ENCODE peak calls at places on chromosomes 5 and 9, in ten cellular contexts. Q is GM12865, P is lower lobe of right lung, V is uterus, D is fibroblast of lung, W is MM.1S, Z is ovary, G is AG09319, H is Caco-2, L is AG10803. R is an unnamed sample.

GRCh38 chr5:176530983-176531901 is 6.0 kb downstream of the RNF44 start:
- DNase-seq in Q (no peak), P (peak; percentile 41), V (no peak), D (peak; percentile 55), W (no peak), Z (peak; percentile 58), G (no peak), H (no peak), L (no peak), R (no peak)

GRCh38 chr5:134083517-134083916 is 31.0 kb upstream of the TCF7 start:
- DNase-seq in Q (no peak), P (no peak), V (no peak), D (peak; percentile 81), W (no peak), Z (no peak), G (no peak), H (no peak), L (peak; percentile 69), R (peak; percentile 17)

GRCh38 chr9:134180786-134181647 is 16.7 kb upstream of the RNU6ATAC start:
- DNase-seq in Q (no peak), P (peak; percentile 34), V (no peak), D (no peak), W (no peak), Z (no peak), G (no peak), H (no peak), L (no peak), R (peak; percentile 34)

GRCh38 chr5:179154991-179155955 is 95.1 kb downstream of the ZNF354C start:
- DNase-seq in Q (no peak), P (peak; percentile 35), V (no peak), D (no peak), W (peak; percentile 55), Z (no peak), G (no peak), H (no peak), L (no peak), R (peak; percentile 43)

GRCh38 chr5:74945561-74946165 is 79.5 kb upstream of the FAM169A start:
- DNase-seq in Q (peak; percentile 48), P (no peak), V (no peak), D (no peak), W (no peak), Z (no peak), G (no peak), H (no peak), L (no peak), R (no peak)

GRCh38 chr9:128554155-128554862 is 1.9 kb downstream of the SPTAN1 start:
- DNase-seq in Q (peak; percentile 46), P (peak; percentile 52), V (peak; percentile 76), D (peak; percentile 96), W (no peak), Z (peak; percentile 31), G (peak; percentile 60), H (peak; percentile 80), L (peak; percentile 91), R (no peak)

GRCh38 chr5:43677241-43677640 is 74.3 kb downstream of the NNT start:
- DNase-seq in Q (no peak), P (no peak), V (no peak), D (no peak), W (no peak), Z (no peak), G (no peak), H (no peak), L (no peak), R (no peak)

GRCh38 chr5:68465934-68466551 is 250.5 kb downstream of the PIK3R1 start:
- DNase-seq in Q (no peak), P (no peak), V (no peak), D (no peak), W (no peak), Z (no peak), G (no peak), H (no peak), L (no peak), R (no peak)

GRCh38 chr9:134492281-134492691 is 149.3 kb upstream of the COL5A1 start:
- DNase-seq in Q (no peak), P (no peak), V (peak; percentile 86), D (peak; percentile 70), W (no peak), Z (no peak), G (peak; percentile 95), H (no peak), L (peak; percentile 97), R (no peak)

GRCh38 chr5:79858097-79858723 is 132.9 kb downstream of the MTX3 start:
- DNase-seq in Q (peak; percentile 72), P (peak; percentile 67), V (peak; percentile 78), D (peak; percentile 38), W (peak; percentile 68), Z (peak; percentile 83), G (peak; percentile 25), H (peak; percentile 81), L (peak; percentile 37), R (no peak)

GRCh38 chr9:122158202-122158601 is 1.4 kb downstream of the NDUFA8 start:
- DNase-seq in Q (peak; percentile 69), P (no peak), V (no peak), D (peak; percentile 49), W (peak; percentile 49), Z (no peak), G (no peak), H (peak; percentile 60), L (peak; percentile 58), R (no peak)

GRCh38 chr9:134061019-134061687 is 6.7 kb downstream of the BRD3 start:
- DNase-seq in Q (no peak), P (no peak), V (no peak), D (no peak), W (no peak), Z (no peak), G (no peak), H (no peak), L (no peak), R (peak; percentile 45)

GRCh38 chr5:102290004-102290403 is 6.1 kb downstream of the SLCO4C1 start:
- DNase-seq in Q (no peak), P (no peak), V (no peak), D (no peak), W (no peak), Z (no peak), G (no peak), H (no peak), L (no peak), R (no peak)

DNA sequence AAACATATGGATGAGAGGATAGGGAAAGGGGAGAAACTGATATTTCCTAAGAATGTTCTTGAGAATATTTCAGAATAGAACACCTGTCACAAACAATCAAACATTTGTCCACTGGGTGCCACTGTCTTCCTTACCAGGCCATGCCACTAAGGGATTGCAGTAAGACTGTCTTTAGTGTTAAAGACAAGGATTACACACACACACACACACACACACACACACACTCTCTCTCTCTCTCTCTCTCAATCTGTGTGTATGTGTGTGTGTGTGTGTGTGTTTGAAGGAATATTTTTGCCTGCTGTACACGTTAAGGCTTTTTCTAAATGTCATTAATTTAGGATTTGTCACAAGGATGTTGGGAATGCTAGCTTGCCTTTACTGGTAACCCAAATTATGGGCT is 54.4 kb downstream of the CCDC192 start:
- DNase-seq in Q (peak; percentile 46), P (no peak), V (no peak), D (peak; percentile 66), W (no peak), Z (no peak), G (peak; percentile 32), H (peak; percentile 69), L (peak; percentile 66), R (no peak)
- TF ChIP-seq CTCF in Q (peak; percentile 29), P (peak; percentile 44), V (peak; percentile 40), D (peak; percentile 39), W (peak; percentile 30), Z (no peak), G (peak; percentile 46), H (peak; percentile 53), L (peak; percentile 60), R (no peak)

DNA sequence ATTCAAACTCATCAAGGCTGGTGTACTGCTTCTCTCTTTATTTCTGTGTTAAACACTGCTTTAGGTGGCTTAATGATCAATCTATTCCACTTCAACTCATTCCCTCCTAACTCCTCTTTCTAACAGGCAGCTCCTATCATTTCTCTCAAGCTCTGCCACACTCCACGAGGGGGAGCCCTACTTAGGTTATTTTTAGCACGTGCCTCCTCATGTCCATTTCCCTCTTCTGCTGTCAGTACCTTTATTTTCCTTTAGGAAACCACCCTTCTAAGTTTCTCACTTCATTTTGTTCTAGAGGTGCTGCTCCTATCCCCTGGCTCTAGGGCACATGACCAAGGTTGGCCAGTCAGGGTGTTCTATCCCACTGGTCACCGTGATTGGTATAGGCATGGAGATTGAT is 6.7 kb upstream of the BRINP1 start:
- DNase-seq in Q (peak; percentile 27), P (no peak), V (no peak), D (peak; percentile 14), W (no peak), Z (no peak), G (no peak), H (peak; percentile 44), L (peak; percentile 29), R (no peak)
- TF ChIP-seq CTCF in Q (peak; percentile 27), P (peak; percentile 12), V (no peak), D (no peak), W (peak; percentile 18), Z (no peak), G (peak; percentile 18), H (peak; percentile 42), L (peak; percentile 54), R (no peak)

DNA sequence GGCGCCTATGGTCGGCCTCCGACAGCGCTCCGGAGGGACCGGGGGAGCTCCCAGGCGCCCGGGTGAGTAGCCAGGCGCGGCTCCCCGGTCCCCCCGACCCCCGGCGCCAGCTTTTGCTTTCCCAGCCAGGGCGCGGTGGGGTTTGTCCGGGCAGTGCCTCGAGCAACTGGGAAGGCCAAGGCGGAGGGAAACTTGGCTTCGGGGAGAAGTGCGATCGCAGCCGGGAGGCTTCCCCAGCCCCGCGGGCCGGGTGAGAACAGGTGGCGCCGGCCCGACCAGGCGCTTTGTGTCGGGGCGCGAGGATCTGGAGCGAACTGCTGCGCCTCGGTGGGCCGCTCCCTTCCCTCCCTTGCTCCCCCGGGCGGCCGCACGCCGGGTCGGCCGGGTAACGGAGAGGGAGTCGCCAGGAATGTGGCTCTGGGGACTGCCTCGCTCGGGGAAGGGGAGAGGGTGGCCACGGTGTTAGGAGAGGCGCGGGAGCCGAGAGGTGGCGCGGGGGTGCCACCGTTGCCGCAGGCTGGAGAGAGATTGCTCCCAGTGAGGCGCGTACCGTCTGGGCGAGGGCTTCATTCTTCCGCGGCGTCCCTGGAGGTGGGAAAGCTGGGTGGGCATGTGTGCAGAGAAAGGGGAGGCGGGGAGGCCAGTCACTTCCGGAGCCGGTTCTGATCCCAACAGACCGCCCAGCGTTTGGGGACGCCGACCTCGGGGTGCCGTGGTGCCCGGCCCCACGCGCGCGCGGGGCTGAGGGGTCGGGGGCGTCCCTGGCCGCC is 564 bp downstream of the DAPK1 start:
- DNase-seq in Q (peak; percentile 45), P (peak; percentile 70), V (peak; percentile 30), D (peak; percentile 56), W (peak; percentile 37), Z (peak; percentile 64), G (no peak), H (peak; percentile 71), L (no peak), R (no peak)
- TF ChIP-seq CTCF in Q (no peak), P (no peak), V (peak; percentile 34), D (peak; percentile 19), W (no peak), Z (no peak), G (peak; percentile 26), H (peak; percentile 45), L (no peak), R (peak; percentile 11)

DNA sequence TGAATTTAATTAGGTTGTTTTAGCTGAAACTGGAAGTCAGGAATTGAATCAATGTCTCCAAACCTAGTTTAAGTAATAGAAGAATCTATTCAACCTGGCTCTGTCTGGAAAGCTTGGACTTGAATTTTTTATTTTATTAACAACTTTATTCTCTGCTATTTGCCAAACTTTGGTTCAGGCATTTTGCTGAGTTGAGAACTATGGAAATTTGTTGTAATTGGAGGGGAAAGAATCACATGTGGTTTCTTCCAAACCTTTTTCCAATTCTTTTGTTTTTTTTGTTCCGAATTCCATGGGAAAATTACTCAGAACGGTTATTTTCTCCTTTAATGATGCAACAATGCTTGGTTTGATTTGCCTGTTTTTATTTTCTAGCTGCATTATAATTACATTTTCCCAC is 98.2 kb upstream of the RPS23 start:
- DNase-seq in Q (no peak), P (no peak), V (no peak), D (no peak), W (no peak), Z (no peak), G (no peak), H (no peak), L (no peak), R (no peak)
- TF ChIP-seq CTCF in Q (no peak), P (no peak), V (no peak), D (no peak), W (no peak), Z (no peak), G (no peak), H (no peak), L (no peak), R (no peak)